ENCODE peak calls at places on chromosomes 6 and 20, in ten cellular contexts. S is GM23248, E is H9, O is HepG2, R is astrocyte, X is neural progenitor cell, P is mammary epithelial cell, I is IMR-90, H is endodermal cell, U is fibroblast of lung. B is an unnamed sample. For H3K9me3, the result is how much of the 10 kb centered on the place peaks cover.

GRCh38 chr6:78436335-78436734 is 431.0 kb upstream of the IRAK1BP1 start:
- DNase-seq in S (peak), E (no peak), O (peak), R (peak), X (peak), P (peak), I (peak), H (peak), U (peak), B (no peak)

GRCh38 chr6:42404494-42404893 is 47.2 kb downstream of the TRERF1 start:
- DNase-seq in S (peak), E (peak), O (no peak), R (peak), X (peak), P (peak), I (peak), H (peak), U (peak), B (no peak)

GRCh38 chr20:33687370-33687915 is 1.3 kb upstream of the E2F1 start:
- DNase-seq in S (peak), E (no peak), O (no peak), R (no peak), X (no peak), P (no peak), I (no peak), H (no peak), U (no peak), B (no peak)

GRCh38 chr6:43717822-43718221 is 30.2 kb upstream of the MRPS18A start:
- DNase-seq in S (no peak), E (no peak), O (no peak), R (no peak), X (no peak), P (no peak), I (no peak), H (peak), U (no peak), B (peak)

GRCh38 chr6:38088010-38088409 is 268.5 kb downstream of the ZFAND3 start:
- DNase-seq in S (no peak), E (no peak), O (no peak), R (no peak), X (no peak), P (no peak), I (no peak), H (no peak), U (no peak), B (no peak)

GRCh38 chr6:143513410-143513809 is 1.9 kb upstream of the FUCA2 start:
- DNase-seq in S (peak), E (peak), O (peak), R (no peak), X (peak), P (no peak), I (no peak), H (peak), U (no peak), B (peak)

GRCh38 chr6:43355862-43356590 is 13.4 kb downstream of the ZNF318 start:
- DNase-seq in S (peak), E (peak), O (peak), R (no peak), X (peak), P (no peak), I (peak), H (peak), U (peak), B (no peak)

GRCh38 chr20:50857348-50857747 is 62.5 kb downstream of the BCAS4 start:
- DNase-seq in S (no peak), E (no peak), O (no peak), R (no peak), X (no peak), P (no peak), I (no peak), H (no peak), U (no peak), B (no peak)

GRCh38 chr20:45138451-45139300 is 14.4 kb upstream of the WFDC12 start:
- DNase-seq in S (peak), E (peak), O (peak), R (no peak), X (peak), P (peak), I (no peak), H (peak), U (no peak), B (peak)

GRCh38 chr6:161837854-161838253 is 564.0 kb upstream of the AGPAT4 start:
- DNase-seq in S (no peak), E (no peak), O (no peak), R (peak), X (no peak), P (no peak), I (no peak), H (no peak), U (peak), B (no peak)

GRCh38 chr20:20409326-20409725 is 41.4 kb downstream of the INSM1 start:
- DNase-seq in S (no peak), E (no peak), O (no peak), R (no peak), X (no peak), P (no peak), I (no peak), H (no peak), U (no peak), B (no peak)

GRCh38 chr6:1424306-1424927 is 35.0 kb downstream of the FOXF2 start:
- DNase-seq in S (peak), E (peak), O (peak), R (peak), X (peak), P (peak), I (peak), H (peak), U (peak), B (no peak)

GRCh38 chr20:61385731-61386130 is 133.7 kb downstream of the CDH4 start:
- DNase-seq in S (no peak), E (no peak), O (no peak), R (no peak), X (no peak), P (no peak), I (no peak), H (no peak), U (no peak), B (no peak)

GRCh38 chr6:128280960-128281359 is 239.4 kb downstream of the PTPRK start:
- DNase-seq in S (no peak), E (peak), O (peak), R (no peak), X (peak), P (no peak), I (no peak), H (peak), U (no peak), B (no peak)

GRCh38 chr20:6651016-6651415 is 116.5 kb upstream of the BMP2 start:
- DNase-seq in S (peak), E (no peak), O (no peak), R (peak), X (no peak), P (peak), I (peak), H (no peak), U (peak), B (peak)

GRCh38 chr6:111201764-111202163 is 114.5 kb downstream of the SLC16A10 start:
- DNase-seq in S (no peak), E (no peak), O (no peak), R (no peak), X (no peak), P (no peak), I (no peak), H (no peak), U (no peak), B (no peak)

GRCh38 chr6:18823782-18824386 is 436.7 kb downstream of the RNF144B start:
- DNase-seq in S (peak), E (peak), O (peak), R (peak), X (peak), P (peak), I (peak), H (peak), U (peak), B (no peak)

GRCh38 chr6:23218751-23219150 is 649.4 kb downstream of the HDGFL1 start:
- DNase-seq in S (no peak), E (peak), O (no peak), R (no peak), X (peak), P (no peak), I (no peak), H (peak), U (no peak), B (no peak)

GRCh38 chr6:122248844-122249243 is 150.6 kb upstream of the HSF2 start:
- DNase-seq in S (no peak), E (no peak), O (no peak), R (no peak), X (no peak), P (no peak), I (no peak), H (no peak), U (no peak), B (no peak)

GRCh38 chr6:142839686-142840040 is 105.3 kb downstream of the HIVEP2 start:
- DNase-seq in S (no peak), E (no peak), O (no peak), R (no peak), X (no peak), P (no peak), I (no peak), H (no peak), U (no peak), B (no peak)

GRCh38 chr6:164246082-164246481 is 831.6 kb downstream of the QKI start:
- DNase-seq in S (no peak), E (no peak), O (no peak), R (no peak), X (no peak), P (no peak), I (no peak), H (no peak), U (no peak), B (no peak)
- H3K27ac ChIP-seq in S (no peak), E (no peak), O (no peak), R (no peak), X (no peak), P (no peak), I (no peak), H (no peak), U (no peak), B (no peak)

GRCh38 chr6:167733740-167734661 is 92.7 kb upstream of the AFDN start:
- DNase-seq in S (peak), E (no peak), O (peak), R (no peak), X (no peak), P (no peak), I (no peak), H (peak), U (peak), B (peak)
- H3K9me3 ChIP-seq in S (under half), E (under half), O (under half), R (under half), X (under half), P (under half), I (half or more), H (under half), U (under half), B (under half)

GRCh38 chr6:132816665-132817064 is 2.3 kb downstream of the RPS12 start:
- DNase-seq in S (peak), E (no peak), O (peak), R (no peak), X (no peak), P (no peak), I (no peak), H (no peak), U (no peak), B (no peak)
- H3K9ac ChIP-seq in S (peak), E (peak), O (peak), R (peak), X (no peak), P (peak), I (no peak), H (peak), U (no peak), B (no peak)

GRCh38 chr20:43827940-43828562 is 86.6 kb upstream of the TOX2 start:
- DNase-seq in S (no peak), E (no peak), O (no peak), R (no peak), X (no peak), P (no peak), I (no peak), H (no peak), U (no peak), B (no peak)
- H3K27ac ChIP-seq in S (no peak), E (no peak), O (no peak), R (no peak), X (no peak), P (no peak), I (no peak), H (no peak), U (no peak), B (no peak)

DNA sequence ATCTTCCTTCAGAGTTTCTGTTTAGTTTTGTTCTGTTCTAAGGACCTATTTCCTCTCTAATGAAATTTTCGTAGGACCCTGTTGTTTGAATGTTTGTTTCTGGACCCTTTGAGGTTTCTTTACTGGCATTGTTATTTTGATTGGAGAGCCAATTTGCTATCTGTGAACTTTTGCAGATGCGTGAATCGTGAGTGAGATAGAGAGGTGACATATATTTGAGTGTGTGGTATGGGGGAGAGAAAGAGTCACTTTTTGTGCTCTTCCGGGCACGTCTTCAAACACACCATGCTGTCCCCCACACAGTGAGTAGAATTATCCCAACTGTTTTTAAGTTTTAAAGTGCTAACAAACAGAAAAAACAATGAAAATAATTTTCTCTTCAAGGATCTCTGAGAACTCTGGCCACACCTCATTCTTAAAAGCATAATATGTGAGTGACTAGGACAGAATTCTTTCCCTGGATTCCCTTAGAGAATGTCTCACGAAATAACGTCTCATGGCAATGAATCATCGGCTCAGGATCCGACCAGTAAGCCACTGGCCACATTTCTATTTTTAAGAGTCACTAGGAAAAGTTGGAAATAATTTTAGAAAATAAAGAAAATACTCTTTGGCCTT is 235.6 kb upstream of the ZNF217 start:
- DNase-seq in S (peak), E (no peak), O (no peak), R (peak), X (no peak), P (peak), I (peak), H (no peak), U (peak), B (no peak)
- H3K9me3 ChIP-seq in S (under half), E (under half), O (under half), R (under half), X (under half), P (under half), I (under half), H (under half), U (under half), B (under half)

DNA sequence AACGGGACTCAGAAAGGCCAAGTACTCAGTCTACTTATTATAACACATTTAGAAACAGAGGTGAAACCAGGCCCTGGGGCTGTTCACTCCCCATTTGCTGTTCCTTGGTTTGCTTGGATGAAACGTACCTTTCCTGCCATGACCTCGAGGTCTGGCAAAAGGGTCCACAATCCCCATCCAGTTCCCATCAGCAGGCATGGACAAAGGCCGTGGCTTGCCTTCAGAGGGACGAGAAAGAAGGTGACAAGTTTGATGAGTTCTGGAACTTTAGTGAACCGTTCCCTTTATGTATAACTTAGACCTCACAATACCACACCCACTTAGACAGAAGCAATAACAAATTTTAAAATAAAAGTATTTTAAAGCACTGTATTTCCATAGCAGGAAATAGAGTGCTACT is 53.6 kb upstream of the IPCEF1 start:
- DNase-seq in S (no peak), E (no peak), O (no peak), R (no peak), X (no peak), P (peak), I (no peak), H (no peak), U (no peak), B (no peak)
- H3K9ac ChIP-seq in S (peak), E (no peak), O (no peak), R (peak), X (no peak), P (no peak), I (peak), H (no peak), U (peak), B (peak)

DNA sequence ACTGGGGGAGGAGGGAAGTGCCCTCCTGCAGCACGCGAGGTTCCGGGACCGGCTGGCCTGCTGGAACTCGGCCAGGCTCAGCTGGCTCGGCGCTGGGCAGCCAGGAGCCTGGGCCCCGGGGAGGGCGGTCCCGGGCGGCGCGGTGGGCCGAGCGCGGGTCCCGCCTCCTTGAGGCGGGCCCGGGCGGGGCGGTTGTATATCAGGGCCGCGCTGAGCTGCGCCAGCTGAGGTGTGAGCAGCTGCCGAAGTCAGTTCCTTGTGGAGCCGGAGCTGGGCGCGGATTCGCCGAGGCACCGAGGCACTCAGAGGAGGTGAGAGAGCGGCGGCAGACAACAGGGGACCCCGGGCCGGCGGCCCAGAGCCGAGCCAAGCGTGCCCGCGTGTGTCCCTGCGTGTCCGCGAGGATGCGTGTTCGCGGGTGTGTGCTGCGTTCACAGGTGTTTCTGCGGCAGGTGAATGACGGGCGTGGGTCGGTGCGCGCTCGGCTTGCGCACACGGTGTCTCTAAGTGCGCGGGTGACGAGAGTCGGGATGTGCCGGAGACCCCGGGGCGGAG is at the start of gene CDKN1A:
- DNase-seq in S (peak), E (peak), O (peak), R (peak), X (peak), P (peak), I (peak), H (peak), U (peak), B (peak)
- H3K27ac ChIP-seq in S (peak), E (no peak), O (peak), R (peak), X (no peak), P (peak), I (peak), H (peak), U (peak), B (peak)

GRCh38 chr20:56088381-56088780 is 83.1 kb upstream of the CBLN4 start:
- DNase-seq in S (no peak), E (no peak), O (no peak), R (no peak), X (no peak), P (no peak), I (no peak), H (no peak), U (no peak), B (no peak)

GRCh38 chr20:56094228-56094627 is 88.9 kb upstream of the CBLN4 start:
- DNase-seq in S (no peak), E (no peak), O (no peak), R (no peak), X (no peak), P (no peak), I (no peak), H (no peak), U (no peak), B (no peak)

GRCh38 chr20:56091635-56092180 is 86.4 kb upstream of the CBLN4 start:
- DNase-seq in S (no peak), E (no peak), O (no peak), R (no peak), X (no peak), P (peak), I (no peak), H (no peak), U (no peak), B (no peak)
- H3K9me3 ChIP-seq in S (under half), E (half or more), O (half or more), R (under half), X (under half), P (under half), I (under half), H (half or more), U (under half), B (under half)

GRCh38 chr6:52352239-52353008 is 9.5 kb upstream of the PAQR8 start:
- DNase-seq in S (peak), E (no peak), O (peak), R (peak), X (peak), P (peak), I (peak), H (no peak), U (peak), B (no peak)
- H3K9ac ChIP-seq in S (peak), E (no peak), O (peak), R (peak), X (no peak), P (peak), I (peak), H (no peak), U (no peak), B (no peak)

GRCh38 chr20:57215826-57216471 is 50.5 kb downstream of the BMP7 start:
- DNase-seq in S (no peak), E (no peak), O (no peak), R (no peak), X (no peak), P (no peak), I (no peak), H (no peak), U (no peak), B (no peak)
- H3K27ac ChIP-seq in S (no peak), E (no peak), O (no peak), R (no peak), X (no peak), P (no peak), I (no peak), H (no peak), U (no peak), B (no peak)